ENCODE peak calls at places on chromosomes 11 and 22, in five cellular contexts. U is MM.1S, T is stomach, Z is small intestine, E is spleen. S is an unnamed sample. For H3K4me1, the result is how much of the 10 kb centered on the place peaks cover.

GRCh38 chr22:33922268-33922667 is 2.0 kb upstream of the LARGE1 start:
- DNase-seq in Z (peak), T (peak), E (peak), U (peak), S (no peak)

GRCh38 chr11:71433648-71434450 is 14.3 kb downstream of the DHCR7 start:
- DNase-seq in E (no peak), T (peak), Z (peak), U (no peak), S (no peak)

GRCh38 chr22:10741210-10741609 is 4786.8 kb upstream of the OR11H1 start:
- DNase-seq in Z (no peak), E (no peak), U (no peak), T (no peak), S (peak)

GRCh38 chr11:59187587-59187986 is 15.7 kb downstream of the DTX4 start:
- DNase-seq in E (no peak), T (peak), Z (peak), U (no peak), S (peak)

GRCh38 chr22:50625131-50625567 is 2.8 kb downstream of the ARSA start:
- DNase-seq in Z (peak), U (no peak), T (no peak), E (peak), S (peak)

GRCh38 chr22:26485013-26485412 is 1.3 kb downstream of the SRRD start:
- DNase-seq in U (no peak), T (no peak), E (no peak), Z (no peak), S (no peak)

GRCh38 chr11:102950622-102951081 is 4.9 kb downstream of the MMP13 start:
- DNase-seq in U (no peak), Z (no peak), E (no peak), T (no peak), S (no peak)

GRCh38 chr11:19924321-19925115 is 211.9 kb downstream of the NAV2 start:
- DNase-seq in Z (no peak), U (no peak), T (no peak), E (no peak), S (no peak)

GRCh38 chr22:28329582-28330073 is 350.0 kb downstream of the TTC28 start:
- DNase-seq in T (no peak), Z (no peak), U (no peak), E (no peak), S (no peak)

GRCh38 chr11:128346808-128347207 is 240.6 kb downstream of the ETS1 start:
- DNase-seq in Z (peak), T (no peak), U (no peak), E (no peak), S (no peak)

GRCh38 chr11:33630936-33631748 is 69.5 kb downstream of the C11orf91 start:
- DNase-seq in Z (no peak), T (no peak), U (no peak), E (no peak), S (no peak)

GRCh38 chr11:75548571-75549272 is 13.3 kb upstream of the SERPINH1 start:
- DNase-seq in U (no peak), Z (no peak), E (no peak), T (no peak), S (no peak)

GRCh38 chr11:1759851-1760220 is 3.9 kb downstream of the CTSD start:
- DNase-seq in T (no peak), U (no peak), E (no peak), Z (peak), S (no peak)

GRCh38 chr11:1759151-1759850 is 4.4 kb downstream of the CTSD start:
- DNase-seq in Z (no peak), U (no peak), E (peak), T (no peak), S (peak)

GRCh38 chr11:1761857-1762536 is 1.7 kb downstream of the CTSD start:
- DNase-seq in T (no peak), E (peak), U (no peak), Z (no peak), S (peak)

GRCh38 chr11:1761110-1761856 is 2.4 kb downstream of the CTSD start:
- DNase-seq in Z (no peak), T (no peak), U (no peak), E (peak), S (peak)

DNA sequence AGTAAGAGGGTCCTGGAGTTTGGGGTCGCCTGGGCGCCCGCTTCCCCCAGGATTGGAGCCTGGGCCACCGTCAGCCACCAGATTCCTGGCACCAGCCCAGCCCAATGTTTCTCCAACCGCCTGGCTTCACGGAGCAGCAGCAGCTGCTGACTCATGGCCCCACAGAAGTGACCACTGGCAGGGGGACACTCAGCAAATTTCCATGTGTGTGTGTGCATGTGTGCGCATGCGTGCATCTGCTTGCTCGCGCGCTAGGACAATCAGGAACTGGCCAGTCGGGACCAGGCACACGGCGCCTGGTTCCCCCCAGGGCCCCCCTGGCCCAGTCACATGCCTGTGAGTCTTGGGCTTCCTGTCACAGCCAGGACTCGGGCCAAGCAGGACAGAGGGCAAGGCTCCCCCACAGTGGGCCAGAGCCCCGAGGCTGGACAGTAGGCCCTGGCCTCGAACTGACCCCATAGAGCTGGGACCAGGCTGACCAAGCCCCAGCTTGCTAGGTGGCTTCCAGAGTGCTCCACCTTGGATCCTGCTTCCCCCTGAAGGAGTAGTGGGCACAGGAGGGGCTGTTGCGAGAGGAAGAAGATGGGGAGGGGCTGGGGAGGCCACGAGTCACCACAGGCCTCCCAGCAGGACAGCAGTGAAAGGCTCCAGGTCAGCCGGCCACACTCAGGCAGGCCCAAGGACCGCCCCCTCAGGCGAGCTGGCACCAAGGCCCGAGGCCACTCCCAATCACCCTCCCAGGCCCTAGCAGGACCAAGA is 3.2 kb downstream of the CTSD start:
- DNase-seq in E (peak), U (no peak), Z (peak), T (peak), S (peak)
- H3K4me1 ChIP-seq in E (half or more), U (under half), Z (under half), T (half or more), S (half or more)

GRCh38 chr22:29331658-29332300 is 16.3 kb upstream of the RASL10A start:
- DNase-seq in T (no peak), E (no peak), Z (no peak), U (no peak), S (peak)
- H3K4me1 ChIP-seq in T (under half), E (under half), Z (under half), U (under half), S (under half)

GRCh38 chr11:2687782-2688191 is 12.0 kb downstream of the KCNQ1OT1 start:
- DNase-seq in E (peak), U (no peak), T (no peak), Z (no peak), S (peak)
- H3K4me1 ChIP-seq in E (under half), U (under half), T (half or more), Z (under half), S (half or more)

DNA sequence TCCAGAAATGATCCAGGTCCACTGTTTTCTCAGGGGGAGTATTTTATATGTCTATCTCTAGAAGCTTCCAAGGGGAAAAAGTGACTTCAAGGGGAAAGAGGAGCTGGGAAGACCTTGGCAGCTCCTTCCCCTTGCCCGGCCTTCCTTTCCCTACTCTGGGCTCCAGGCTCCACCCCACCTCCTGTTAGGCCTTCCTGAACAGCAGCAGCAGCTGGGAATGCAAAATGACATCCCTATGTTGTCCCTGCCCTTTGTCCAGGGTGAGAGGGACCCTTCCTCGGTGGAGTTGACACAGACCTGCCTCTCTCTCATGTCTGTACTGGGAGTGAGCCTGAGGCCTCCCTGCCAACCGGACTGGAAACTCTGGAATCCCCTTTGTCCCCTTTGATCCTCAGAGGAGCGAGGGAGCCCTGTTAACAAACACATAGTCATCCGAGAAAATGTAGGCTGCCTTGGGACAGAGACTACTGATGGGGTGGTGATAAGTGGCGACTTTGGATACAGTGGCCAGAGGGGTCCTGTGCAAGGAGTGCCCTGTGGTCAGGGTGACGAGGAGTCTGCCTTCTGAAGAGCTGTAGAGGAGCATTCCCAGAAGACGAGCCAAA is 9.0 kb upstream of the MALAT1 start:
- DNase-seq in E (no peak), Z (peak), U (no peak), T (peak), S (peak)
- H3K4me1 ChIP-seq in E (half or more), Z (under half), U (under half), T (half or more), S (half or more)

DNA sequence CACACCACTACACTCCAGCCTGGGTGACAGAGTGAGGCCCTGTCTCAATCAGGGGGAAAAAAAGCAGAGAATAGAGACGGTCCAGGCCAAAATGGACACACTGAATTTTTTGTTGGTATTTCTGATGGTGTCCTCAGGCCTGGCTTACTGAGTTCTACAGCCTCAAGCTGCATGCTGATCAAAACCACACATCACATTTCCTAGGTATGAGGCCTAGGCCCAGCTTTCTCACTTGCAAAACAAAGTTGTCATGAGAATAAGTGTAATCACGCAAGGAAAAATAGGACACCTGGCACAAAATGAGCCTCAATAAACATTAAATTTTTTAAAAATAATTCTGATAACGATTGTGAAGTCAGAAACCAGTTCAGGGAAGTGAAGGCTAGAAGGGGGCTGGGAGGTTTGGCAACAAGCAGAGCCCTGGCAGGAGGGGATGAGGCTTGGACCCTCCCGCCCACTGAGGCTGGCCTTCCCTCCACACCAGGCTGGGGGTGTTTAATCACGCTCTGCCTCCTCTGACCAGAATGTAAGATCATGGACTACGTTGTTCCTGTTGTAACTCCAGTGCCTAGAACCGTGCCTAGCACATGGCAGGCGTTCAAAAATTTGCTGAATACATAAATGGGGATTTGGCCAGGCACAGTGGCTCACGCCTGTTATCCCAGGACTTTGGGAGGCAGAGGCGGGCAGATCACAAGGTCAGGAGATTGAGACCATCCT is 18.1 kb downstream of the PACSIN2 start:
- DNase-seq in Z (no peak), T (no peak), E (no peak), U (no peak), S (no peak)
- H3K4me1 ChIP-seq in Z (under half), T (half or more), E (under half), U (under half), S (under half)